ENCODE peak calls at places on chromosomes 7 and 10, in seven cellular contexts. X is HFF-Myc; J is activated CD8-positive, alpha-beta T cell treated with anti-CD3 and anti-CD28 coated beads, Interleukin-2, amount 10 ng/mL, durations not matched to agents 7 days and 5 days; F is Caco-2; A is left kidney; D is tibial artery; B is cardiac fibroblast. I is an unnamed sample.

GRCh38 chr7:3404490-3404889 is 103.4 kb downstream of the SDK1 start:
- DNase-seq in X (no peak), J (no peak), F (no peak), A (peak; percentile 74), D (no peak), B (peak; percentile 25), I (no peak)

GRCh38 chr7:101614098-101614938 is 14.8 kb downstream of the MYL10 start:
- DNase-seq in X (no peak), J (no peak), F (no peak), A (no peak), D (no peak), B (peak; percentile 24), I (no peak)

GRCh38 chr7:103073989-103074518 is 542 bp downstream of the FBXL13 start:
- DNase-seq in X (no peak), J (no peak), F (peak; percentile 11), A (no peak), D (peak; percentile 20), B (no peak), I (no peak)

GRCh38 chr7:139423091-139423490 is 60.4 kb downstream of the KLRG2 start:
- DNase-seq in X (no peak), J (no peak), F (no peak), A (no peak), D (no peak), B (no peak), I (no peak)

GRCh38 chr7:30598121-30598876 is 3.6 kb downstream of the GARS1 start:
- DNase-seq in X (no peak), J (no peak), F (no peak), A (no peak), D (no peak), B (peak; percentile 61), I (no peak)

GRCh38 chr7:77696643-77697534 is 630 bp downstream of the RSBN1L start:
- DNase-seq in X (no peak), J (peak; percentile 66), F (peak; percentile 69), A (peak; percentile 86), D (peak; percentile 65), B (peak; percentile 65), I (peak; percentile 59)

GRCh38 chr10:10293431-10293830 is 724.2 kb upstream of the CELF2 start:
- DNase-seq in X (no peak), J (no peak), F (no peak), A (peak; percentile 67), D (no peak), B (no peak), I (no peak)

GRCh38 chr7:1096156-1097119 is 8.5 kb downstream of the GPER1 start:
- DNase-seq in X (no peak), J (no peak), F (no peak), A (no peak), D (no peak), B (no peak), I (no peak)

GRCh38 chr7:97620495-97620894 is 111.4 kb upstream of the TAC1 start:
- DNase-seq in X (no peak), J (no peak), F (no peak), A (no peak), D (no peak), B (no peak), I (no peak)

GRCh38 chr7:101814996-101815825 is 2.2 kb upstream of the CUX1 start:
- DNase-seq in X (no peak), J (peak; percentile 66), F (peak; percentile 83), A (peak; percentile 82), D (no peak), B (peak; percentile 15), I (no peak)

I was measured in HepG2.